ENCODE peak calls at places on chromosomes 3 and 15, in four cellular contexts. One of them, this sample, is unnamed.

GRCh38 chr3:195540031-195540430 is 3.1 kb downstream of the PPP1R2 start:
- DNase-seq in HCT116: no peak
- DNase-seq in K562: no peak
- DNase-seq in stomach: no peak
- DNase-seq in this sample: no peak

GRCh38 chr15:31508656-31509055 is 182.0 kb downstream of the KLF13 start:
- DNase-seq in K562: no peak
- DNase-seq in HCT116: no peak
- DNase-seq in stomach: no peak
- DNase-seq in this sample: no peak

GRCh38 chr15:81888748-81889479 is 156.9 kb downstream of the MEX3B start:
- DNase-seq in HCT116: no peak
- DNase-seq in stomach: no peak
- DNase-seq in K562: no peak
- DNase-seq in this sample: no peak

GRCh38 chr3:168127466-168127865 is 31.7 kb upstream of the GOLIM4 start:
- DNase-seq in K562: no peak
- DNase-seq in stomach: no peak
- DNase-seq in HCT116: no peak
- DNase-seq in this sample: no peak

GRCh38 chr15:57732526-57733331 is 26.2 kb downstream of the POLR2M start:
- DNase-seq in K562: peak; percentile 78
- DNase-seq in stomach: peak; percentile 63
- DNase-seq in HCT116: peak; percentile 48
- DNase-seq in this sample: peak; percentile 62

GRCh38 chr15:100464895-100465294 is 63.9 kb downstream of the CERS3 start:
- DNase-seq in HCT116: no peak
- DNase-seq in stomach: no peak
- DNase-seq in K562: no peak
- DNase-seq in this sample: no peak

GRCh38 chr3:166445865-166446264 is 608.6 kb upstream of the BCHE start:
- DNase-seq in HCT116: no peak
- DNase-seq in stomach: no peak
- DNase-seq in K562: no peak
- DNase-seq in this sample: no peak

GRCh38 chr3:8505621-8506020 is 4.0 kb downstream of the LMCD1 start:
- DNase-seq in K562: no peak
- DNase-seq in stomach: peak; percentile 68
- DNase-seq in HCT116: no peak
- DNase-seq in this sample: peak; percentile 57

GRCh38 chr3:119588112-119588511 is 8.8 kb downstream of the ADPRH start:
- DNase-seq in K562: no peak
- DNase-seq in stomach: peak; percentile 41
- DNase-seq in HCT116: no peak
- DNase-seq in this sample: peak; percentile 63

GRCh38 chr3:54696313-54696712 is 231.5 kb downstream of the LRTM1 start:
- DNase-seq in HCT116: no peak
- DNase-seq in K562: no peak
- DNase-seq in stomach: no peak
- DNase-seq in this sample: no peak

GRCh38 chr3:111333642-111334041 is 208.4 kb upstream of the CD96 start:
- DNase-seq in HCT116: no peak
- DNase-seq in stomach: no peak
- DNase-seq in K562: no peak
- DNase-seq in this sample: no peak

GRCh38 chr3:126083138-126083445 is 832 bp downstream of the SLC41A3 start:
- DNase-seq in stomach: no peak
- DNase-seq in K562: peak; percentile 29
- DNase-seq in HCT116: no peak
- DNase-seq in this sample: no peak

GRCh38 chr3:36075491-36075890 is 304.8 kb upstream of the STAC start:
- DNase-seq in K562: no peak
- DNase-seq in HCT116: no peak
- DNase-seq in stomach: no peak
- DNase-seq in this sample: no peak

GRCh38 chr3:37324752-37325407 is 150.5 kb upstream of the LRRFIP2 start:
- DNase-seq in stomach: no peak
- DNase-seq in HCT116: no peak
- DNase-seq in K562: no peak
- DNase-seq in this sample: no peak

GRCh38 chr15:69760263-69760855 is 307.7 kb downstream of the RPLP1 start:
- DNase-seq in K562: no peak
- DNase-seq in HCT116: no peak
- DNase-seq in stomach: no peak
- DNase-seq in this sample: no peak

GRCh38 chr3:99499235-99499798 is 139.1 kb upstream of the COL8A1 start:
- DNase-seq in stomach: peak; percentile 27
- DNase-seq in K562: peak; percentile 16
- DNase-seq in HCT116: peak; percentile 21
- DNase-seq in this sample: no peak

GRCh38 chr3:48411041-48411588 is 18.8 kb downstream of the PLXNB1 start:
- DNase-seq in stomach: no peak
- DNase-seq in HCT116: no peak
- DNase-seq in K562: no peak
- DNase-seq in this sample: no peak

GRCh38 chr3:13121553-13122001 is 48.3 kb upstream of the IQSEC1 start:
- DNase-seq in stomach: no peak
- DNase-seq in HCT116: no peak
- DNase-seq in K562: no peak
- DNase-seq in this sample: no peak

GRCh38 chr3:169104541-169104940 is 559.0 kb downstream of the MECOM start:
- DNase-seq in HCT116: peak; percentile 32
- DNase-seq in stomach: no peak
- DNase-seq in K562: no peak
- DNase-seq in this sample: no peak

GRCh38 chr3:170753421-170754344 is 116.3 kb downstream of the RPL22L1 start:
- DNase-seq in stomach: no peak
- DNase-seq in HCT116: no peak
- DNase-seq in K562: no peak
- DNase-seq in this sample: no peak
- TF ChIP-seq POLR2AphosphoS5 in stomach: no peak
- TF ChIP-seq POLR2AphosphoS5 in HCT116: no peak
- TF ChIP-seq POLR2AphosphoS5 in K562: no peak
- TF ChIP-seq POLR2AphosphoS5 in this sample: no peak

GRCh38 chr15:90664650-90665287 is 52.4 kb upstream of the BLM start:
- DNase-seq in K562: peak; percentile 60
- DNase-seq in HCT116: no peak
- DNase-seq in stomach: no peak
- DNase-seq in this sample: peak; percentile 31
- TF ChIP-seq POLR2A in K562: no peak
- TF ChIP-seq POLR2A in HCT116: no peak
- TF ChIP-seq POLR2A in stomach: no peak
- TF ChIP-seq POLR2A in this sample: no peak

DNA sequence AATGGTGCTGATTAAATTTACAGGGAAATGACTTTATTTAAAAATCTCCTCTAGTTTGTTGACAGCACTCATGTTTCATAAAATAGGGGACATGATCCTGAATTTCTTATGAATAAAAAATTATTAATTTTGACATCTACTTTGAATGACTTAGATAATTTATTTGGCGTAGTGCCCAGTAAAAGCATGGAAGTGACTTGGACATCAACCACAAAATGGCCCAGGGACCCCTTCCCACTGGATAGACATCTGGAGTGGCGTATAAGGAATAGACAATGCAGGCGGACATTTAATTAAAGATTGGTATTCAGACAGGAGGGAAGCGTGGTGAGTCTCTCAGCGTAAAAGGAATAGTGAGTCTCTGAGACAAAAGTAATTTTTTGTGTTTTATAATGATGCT is 79.8 kb downstream of the ADAMTSL3 start:
- DNase-seq in stomach: no peak
- DNase-seq in HCT116: no peak
- DNase-seq in K562: no peak
- DNase-seq in this sample: no peak
- H3K27ac ChIP-seq in stomach: no peak overlapping the region
- H3K27ac ChIP-seq in HCT116: no peak overlapping the region
- H3K27ac ChIP-seq in K562: no peak overlapping the region
- H3K27ac ChIP-seq in this sample: no peak overlapping the region

GRCh38 chr3:76134166-76134565 is 348.8 kb upstream of the ZNF717 start:
- DNase-seq in HCT116: no peak
- DNase-seq in K562: no peak
- DNase-seq in stomach: no peak
- DNase-seq in this sample: no peak
- TF ChIP-seq POLR2AphosphoS5 in HCT116: no peak
- TF ChIP-seq POLR2AphosphoS5 in K562: no peak
- TF ChIP-seq POLR2AphosphoS5 in stomach: no peak
- TF ChIP-seq POLR2AphosphoS5 in this sample: no peak

DNA sequence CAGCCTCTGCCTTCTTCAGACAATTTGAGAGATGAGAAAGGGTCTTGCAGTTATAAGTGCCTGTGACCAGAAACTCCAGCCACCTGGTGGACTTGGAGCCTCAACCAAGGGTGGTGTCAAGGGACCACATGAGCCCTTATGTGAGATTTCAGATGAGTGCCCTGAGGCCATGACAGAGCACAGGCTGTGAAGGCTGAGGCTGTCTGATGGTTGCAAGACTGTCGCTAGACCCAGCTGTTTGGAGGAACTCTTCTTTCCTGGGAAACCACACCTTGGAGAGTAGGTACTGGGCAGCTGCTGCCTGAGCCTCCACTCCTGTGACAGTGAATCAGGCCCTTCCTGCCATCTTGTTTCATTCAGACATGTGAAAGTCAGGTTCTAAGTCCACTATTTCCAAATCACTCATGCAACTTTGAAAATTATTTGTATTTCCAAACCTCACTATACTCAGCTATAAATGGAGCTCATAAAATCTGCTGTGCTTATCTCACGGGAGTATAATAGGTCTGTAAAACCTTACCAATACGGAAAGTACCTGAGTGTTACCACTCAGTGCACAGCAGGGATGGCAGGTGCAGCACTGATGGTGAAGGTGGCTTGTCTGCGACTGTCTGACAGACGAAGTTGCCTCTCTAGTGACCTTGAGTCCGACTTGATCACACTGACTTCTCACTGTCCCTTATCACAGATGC is 99.4 kb downstream of the RPL39L start:
- DNase-seq in stomach: no peak
- DNase-seq in K562: no peak
- DNase-seq in HCT116: no peak
- DNase-seq in this sample: peak; percentile 63
- TF ChIP-seq POLR2A in stomach: no peak
- TF ChIP-seq POLR2A in K562: no peak
- TF ChIP-seq POLR2A in HCT116: no peak
- TF ChIP-seq POLR2A in this sample: peak; percentile 36

DNA sequence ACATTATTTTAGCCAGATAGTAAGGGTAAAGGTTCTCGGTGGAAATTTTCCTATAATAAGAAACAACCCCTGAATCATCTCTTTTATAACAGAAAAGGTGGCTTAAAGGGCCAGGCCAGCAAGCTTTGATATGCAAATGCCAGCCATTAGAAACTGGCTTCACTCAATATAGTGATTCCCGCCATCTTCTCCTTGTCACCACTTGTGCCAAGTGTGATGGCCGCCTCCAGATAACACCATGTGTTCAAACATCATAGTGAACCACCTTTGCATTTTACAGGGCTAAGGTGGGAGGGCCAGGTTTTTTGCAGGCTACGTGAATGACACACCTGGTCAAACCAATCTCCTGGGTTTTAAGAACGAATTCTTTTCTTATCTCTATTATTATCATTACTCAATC is 31.3 kb downstream of the NCEH1 start:
- DNase-seq in HCT116: no peak
- DNase-seq in stomach: no peak
- DNase-seq in K562: no peak
- DNase-seq in this sample: no peak
- H3K27ac ChIP-seq in HCT116: no peak overlapping the region
- H3K27ac ChIP-seq in stomach: no peak overlapping the region
- H3K27ac ChIP-seq in K562: no peak overlapping the region
- H3K27ac ChIP-seq in this sample: no peak overlapping the region

This sample was measured in transverse colon.